ENCODE peak calls at places on chromosomes 2 and 18, in seven cellular contexts. S, W, F, V, M, D and E are unnamed samples.

GRCh38 chr2:233476651-233477547 is 89.7 kb downstream of the USP40 start:
- DNase-seq in F (no peak), V (no peak), S (no peak), W (no peak), D (no peak), M (no peak), E (no peak)

GRCh38 chr18:57915848-57916596 is 112.9 kb upstream of the ATP8B1 start:
- DNase-seq in W (no peak), D (no peak), V (no peak), S (peak), F (no peak), M (no peak), E (peak)

GRCh38 chr18:38367473-38367872 is 801.9 kb upstream of the CELF4 start:
- DNase-seq in V (no peak), D (no peak), M (no peak), S (no peak), F (peak), W (no peak), E (peak)

GRCh38 chr2:189379287-189379630 is 62.0 kb upstream of the WDR75 start:
- DNase-seq in W (no peak), S (no peak), M (no peak), V (peak), F (no peak), D (no peak), E (peak)

GRCh38 chr2:100211517-100211916 is 69.1 kb upstream of the AFF3 start:
- DNase-seq in F (no peak), M (no peak), W (no peak), V (no peak), S (no peak), D (no peak), E (no peak)

GRCh38 chr18:66872277-66872676 is 268.4 kb upstream of the CDH19 start:
- DNase-seq in W (no peak), D (no peak), F (peak), S (no peak), M (peak), V (peak), E (peak)

GRCh38 chr2:121944072-121944829 is 188.8 kb downstream of the TSN start:
- DNase-seq in D (no peak), F (no peak), V (peak), M (peak), W (no peak), S (no peak), E (peak)

GRCh38 chr2:226031078-226031937 is 631.8 kb downstream of the NYAP2 start:
- DNase-seq in S (peak), W (no peak), D (no peak), F (peak), M (peak), V (peak), E (peak)

GRCh38 chr18:21134895-21135294 is 23.3 kb upstream of the ROCK1 start:
- DNase-seq in D (no peak), W (peak), V (peak), F (peak), S (no peak), M (no peak), E (peak)

GRCh38 chr2:136006658-136007057 is 21.2 kb upstream of the DARS1 start:
- DNase-seq in F (no peak), V (peak), W (no peak), M (no peak), D (no peak), S (no peak), E (no peak)

GRCh38 chr2:24435391-24436316 is 55.4 kb upstream of the NCOA1 start:
- DNase-seq in M (no peak), D (no peak), F (peak), W (no peak), V (peak), S (no peak), E (peak)

GRCh38 chr18:80033181-80034067 is 810 bp upstream of the RBFA start:
- DNase-seq in D (no peak), M (no peak), W (peak), S (peak), F (no peak), V (peak), E (peak)